ENCODE peak calls at places on chromosomes 5 and 9, in nine cellular contexts. R is RWPE1, M is progenitor cell of endocrine pancreas, B is lower lobe of right lung, J is astrocyte of the spinal cord, Z is endodermal cell, D is MCF 10A, Q is nephron progenitor cell, C is psoas muscle. E is an unnamed sample.

GRCh38 chr5:42951847-42952411 is 88.2 kb downstream of the ANXA2R start:
- DNase-seq in Q (no peak), J (peak; percentile 62), C (peak; percentile 23), D (no peak), B (peak; percentile 63), R (no peak), Z (no peak), M (no peak), E (peak; percentile 47)

GRCh38 chr5:135433626-135434426 is 13.3 kb downstream of the DCANP1 start:
- DNase-seq in Q (no peak), D (no peak), M (no peak), C (no peak), R (no peak), J (no peak), Z (peak; percentile 57), B (no peak), E (no peak)

GRCh38 chr5:132049559-132049958 is 10.9 kb upstream of the IL3 start:
- DNase-seq in D (no peak), B (no peak), R (no peak), Z (no peak), Q (no peak), C (no peak), M (no peak), J (no peak), E (no peak)

GRCh38 chr5:142829821-142830220 is 59.6 kb downstream of the ARHGAP26 start:
- DNase-seq in R (no peak), M (no peak), C (no peak), B (no peak), D (peak; percentile 34), J (peak; percentile 46), Z (no peak), Q (no peak), E (no peak)

GRCh38 chr9:131666029-131666428 is 73.8 kb downstream of the RAPGEF1 start:
- DNase-seq in J (peak; percentile 64), M (no peak), Q (no peak), Z (no peak), C (no peak), R (no peak), B (no peak), D (no peak), E (no peak)

GRCh38 chr5:168908207-168908606 is 329.0 kb upstream of the PANK3 start:
- DNase-seq in Q (no peak), D (peak; percentile 35), M (no peak), R (peak; percentile 23), J (peak; percentile 21), C (no peak), B (no peak), Z (no peak), E (no peak)

GRCh38 chr9:111648066-111648465 is 13.3 kb upstream of the GNG10 start:
- DNase-seq in M (no peak), C (no peak), Q (no peak), J (no peak), R (no peak), B (no peak), D (no peak), Z (no peak), E (no peak)

GRCh38 chr5:142295084-142295758 is 29.6 kb downstream of the SPRY4 start:
- DNase-seq in D (no peak), J (peak; percentile 35), Q (peak; percentile 31), R (no peak), B (no peak), M (no peak), C (no peak), Z (peak; percentile 95), E (no peak)

GRCh38 chr5:173595826-173596225 is 20.6 kb downstream of the BOD1 start:
- DNase-seq in R (no peak), B (no peak), C (no peak), Q (no peak), J (no peak), Z (no peak), M (no peak), D (no peak), E (no peak)

GRCh38 chr5:173590436-173591299 is 25.8 kb downstream of the BOD1 start:
- DNase-seq in B (no peak), J (no peak), M (no peak), D (no peak), Q (no peak), Z (no peak), C (peak; percentile 26), R (no peak), E (no peak)

GRCh38 chr5:173594061-173594460 is 22.4 kb downstream of the BOD1 start:
- DNase-seq in M (no peak), J (no peak), B (no peak), Z (no peak), R (no peak), Q (no peak), C (no peak), D (no peak), E (no peak)

GRCh38 chr5:173591300-173591622 is 25.2 kb downstream of the BOD1 start:
- DNase-seq in J (no peak), B (no peak), Q (no peak), C (no peak), Z (no peak), M (no peak), D (no peak), R (no peak), E (no peak)

GRCh38 chr5:173592050-173592669 is 24.3 kb downstream of the BOD1 start:
- DNase-seq in J (no peak), Z (peak; percentile 67), D (peak; percentile 43), C (no peak), R (no peak), M (no peak), Q (no peak), B (no peak), E (no peak)
- TF ChIP-seq CTCF in J (peak; percentile 47), Z (peak; percentile 87), D (peak; percentile 65), C (peak; percentile 42), R (peak; percentile 57), M (peak; percentile 61), Q (peak; percentile 39), B (peak; percentile 39), E (peak; percentile 55)

GRCh38 chr5:1882337-1883119 is at the start of gene IRX4:
- DNase-seq in D (peak; percentile 57), R (peak; percentile 69), B (peak; percentile 35), Z (peak; percentile 82), J (no peak), Q (peak; percentile 35), M (no peak), C (no peak), E (no peak)

GRCh38 chr5:1881731-1882336 is 891 bp downstream of the IRX4 start:
- DNase-seq in D (no peak), R (no peak), M (no peak), Q (peak; percentile 27), B (peak; percentile 36), Z (peak; percentile 76), J (no peak), C (no peak), E (no peak)

GRCh38 chr5:1883925-1884637 is 1.4 kb upstream of the IRX4 start:
- DNase-seq in D (peak; percentile 88), B (peak; percentile 27), M (no peak), J (no peak), Q (no peak), R (peak; percentile 91), Z (no peak), C (no peak), E (no peak)

GRCh38 chr5:1884638-1885475 is 2.1 kb upstream of the IRX4 start:
- DNase-seq in Z (peak; percentile 72), M (no peak), D (peak; percentile 40), C (no peak), R (no peak), B (peak; percentile 19), J (no peak), Q (peak; percentile 44), E (no peak)

DNA sequence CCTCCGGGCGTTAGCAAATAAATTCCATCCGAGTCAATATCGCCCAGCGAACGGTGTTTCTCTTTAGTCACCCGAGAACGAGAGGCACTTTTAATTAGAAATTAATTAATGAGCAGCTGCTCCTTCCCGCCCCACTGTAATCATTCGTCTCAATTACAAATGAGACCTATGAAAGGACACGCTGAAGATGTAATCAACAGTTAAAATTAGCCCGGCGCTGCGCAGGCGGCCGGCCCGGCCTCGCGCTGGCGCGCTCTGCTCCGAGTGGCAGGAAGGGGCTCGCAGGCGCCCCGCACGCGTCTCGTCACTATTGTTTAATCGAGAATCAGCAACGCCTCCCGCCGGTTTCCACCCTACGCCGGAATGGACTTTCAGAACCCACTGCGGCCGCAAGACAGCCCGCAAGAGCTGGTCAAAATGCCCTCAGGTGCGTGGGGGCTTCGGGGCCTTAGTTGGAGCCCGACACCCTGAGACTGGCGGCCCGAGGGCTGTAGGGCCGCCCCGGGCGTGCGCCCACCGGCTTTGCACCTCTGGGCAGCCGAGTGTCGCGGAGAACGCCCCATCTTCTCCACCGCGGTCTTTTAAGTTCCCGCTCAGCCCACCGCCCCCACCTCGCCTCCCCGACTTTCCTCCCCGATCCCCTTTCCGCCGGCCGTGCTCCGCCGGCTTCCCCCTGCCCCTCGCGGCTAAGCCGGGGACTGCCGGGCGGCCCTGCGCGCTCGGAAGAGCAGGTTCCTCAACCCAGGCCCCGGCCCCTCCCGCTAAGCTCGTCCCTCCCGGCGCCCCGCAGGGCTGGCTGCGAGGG is 597 bp upstream of the IRX4 start:
- DNase-seq in Q (peak; percentile 59), Z (peak; percentile 79), C (no peak), M (peak; percentile 43), J (no peak), D (peak; percentile 58), B (peak; percentile 47), R (peak; percentile 80), E (no peak)
- TF ChIP-seq CTCF in Q (no peak), Z (peak; percentile 66), C (no peak), M (peak; percentile 52), J (no peak), D (no peak), B (no peak), R (peak; percentile 48), E (no peak)

GRCh38 chr5:65481635-65482271 is at the start of gene ADAMTS6:
- DNase-seq in C (peak; percentile 87), J (peak; percentile 97), Z (peak; percentile 88), R (peak; percentile 79), M (peak; percentile 38), B (peak; percentile 87), Q (peak; percentile 73), D (peak; percentile 94), E (peak; percentile 50)

GRCh38 chr5:65481171-65481575 is 547 bp downstream of the ADAMTS6 start:
- DNase-seq in J (no peak), Q (no peak), Z (no peak), R (no peak), D (peak; percentile 6), C (no peak), B (no peak), M (no peak), E (no peak)

GRCh38 chr5:65482280-65482726 is 583 bp upstream of the ADAMTS6 start:
- DNase-seq in R (peak; percentile 24), Q (no peak), Z (no peak), J (peak; percentile 81), D (peak; percentile 31), B (no peak), C (no peak), M (no peak), E (no peak)

GRCh38 chr5:65479527-65479926 is 2.2 kb downstream of the ADAMTS6 start:
- DNase-seq in M (no peak), C (no peak), R (no peak), B (no peak), Z (no peak), D (no peak), Q (no peak), J (no peak), E (no peak)

GRCh38 chr5:65480306-65480865 is 1.3 kb downstream of the ADAMTS6 start:
- DNase-seq in M (no peak), Q (peak; percentile 26), Z (peak; percentile 51), D (peak; percentile 74), R (peak; percentile 26), J (peak; percentile 91), B (peak; percentile 70), C (peak; percentile 74), E (no peak)
- TF ChIP-seq CTCF in M (no peak), Q (no peak), Z (no peak), D (no peak), R (no peak), J (no peak), B (no peak), C (no peak), E (no peak)

DNA sequence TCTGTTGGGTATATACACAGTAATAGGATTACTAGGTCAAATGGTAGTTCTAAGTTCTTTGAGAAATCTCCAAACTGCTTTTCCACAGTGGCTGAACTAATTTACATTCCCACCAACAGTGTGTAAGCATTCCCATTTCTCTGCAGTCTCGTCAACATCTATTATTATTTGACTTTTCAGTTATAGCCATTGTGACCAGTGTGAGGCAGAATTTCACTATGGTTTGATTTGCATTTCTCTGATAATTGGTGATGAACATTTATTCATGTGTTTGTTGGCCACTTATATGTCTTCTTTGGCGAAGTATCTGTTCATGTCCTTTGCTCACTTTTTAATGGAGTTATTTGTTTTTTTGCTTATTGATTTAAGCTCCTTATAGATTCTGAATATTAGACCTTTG is 596.2 kb upstream of the DAB2 start:
- DNase-seq in Z (no peak), C (no peak), B (no peak), D (no peak), J (no peak), R (no peak), Q (no peak), M (no peak), E (no peak)
- TF ChIP-seq CTCF in Z (no peak), C (no peak), B (no peak), D (no peak), J (no peak), R (no peak), Q (no peak), M (no peak), E (no peak)